ENCODE peak calls at places on chromosomes 12 and 14, in seven cellular contexts. I is heart right ventricle, G is NCI-H146, M is iPS-NIHi11, W is WTC11, V is D341Med, J is glutamatergic neuron. D is an unnamed sample.

GRCh38 chr12:3241621-3242020 is 164.4 kb downstream of the TSPAN9 start:
- DNase-seq in I (peak; percentile 69), G (no peak), M (no peak), W (no peak), V (no peak), J (no peak), D (no peak)

GRCh38 chr12:79887912-79888311 is 47.0 kb downstream of the PPP1R12A start:
- DNase-seq in I (no peak), G (no peak), M (no peak), W (no peak), V (no peak), J (no peak), D (no peak)

GRCh38 chr14:32298346-32298745 is 30.8 kb upstream of the AKAP6 start:
- DNase-seq in I (no peak), G (no peak), M (no peak), W (no peak), V (no peak), J (no peak), D (no peak)

GRCh38 chr12:30823140-30823669 is 68.5 kb upstream of the CAPRIN2 start:
- DNase-seq in I (peak; percentile 35), G (no peak), M (peak; percentile 55), W (peak; percentile 59), V (no peak), J (peak; percentile 66), D (peak; percentile 35)

GRCh38 chr12:80059875-80060274 is 39.5 kb upstream of the OTOGL start:
- DNase-seq in I (no peak), G (no peak), M (no peak), W (no peak), V (no peak), J (no peak), D (no peak)

GRCh38 chr14:21917699-21918436 is 244.2 kb upstream of the OR4E1 start:
- DNase-seq in I (peak; percentile 13), G (peak; percentile 3), M (peak; percentile 33), W (peak; percentile 31), V (peak; percentile 43), J (peak; percentile 18), D (no peak)

GRCh38 chr14:105046891-105047282 is 18.3 kb downstream of the GPR132 start:
- DNase-seq in I (no peak), G (no peak), M (no peak), W (no peak), V (no peak), J (no peak), D (no peak)

GRCh38 chr12:92059976-92060375 is 85.7 kb downstream of the BTG1 start:
- DNase-seq in I (no peak), G (no peak), M (no peak), W (no peak), V (no peak), J (no peak), D (no peak)

GRCh38 chr12:19833775-19834501 is 394.6 kb downstream of the AEBP2 start:
- DNase-seq in I (no peak), G (no peak), M (no peak), W (no peak), V (no peak), J (no peak), D (no peak)

GRCh38 chr12:123601602-123602489 is at the start of gene DDX55:
- DNase-seq in I (peak; percentile 76), G (peak; percentile 82), M (peak; percentile 88), W (peak; percentile 75), V (peak; percentile 95), J (peak; percentile 85), D (peak; percentile 93)

GRCh38 chr14:22314183-22314820 is 274.7 kb downstream of the DAD1 start:
- DNase-seq in I (peak; percentile 29), G (no peak), M (peak; percentile 66), W (no peak), V (peak; percentile 55), J (peak; percentile 20), D (no peak)

GRCh38 chr12:112891093-112892024 is 15.4 kb upstream of the OAS1 start:
- DNase-seq in I (peak; percentile 9), G (peak; percentile 64), M (no peak), W (no peak), V (no peak), J (no peak), D (peak; percentile 81)

GRCh38 chr12:132246997-132247717 is 82.2 kb downstream of the GALNT9 start:
- DNase-seq in I (no peak), G (no peak), M (no peak), W (no peak), V (no peak), J (peak; percentile 17), D (no peak)

D was measured in right cardiac atrium.